ENCODE peak calls at places on chromosomes 11 and 22, in nine cellular contexts. E, G, O, Y, X, D, M, B and N are unnamed samples.

GRCh38 chr11:69201764-69202370 is 46.1 kb downstream of the SMIM38 start:
- DNase-seq in E (no peak), D (no peak), Y (no peak), X (no peak), G (no peak), O (peak), M (no peak), B (no peak), N (no peak)

GRCh38 chr22:44357962-44358553 is 45.3 kb upstream of the SHISAL1 start:
- DNase-seq in M (no peak), B (no peak), D (no peak), Y (no peak), G (no peak), O (peak), E (no peak), X (no peak), N (no peak)

GRCh38 chr11:19220903-19221682 is 19.3 kb upstream of the CSRP3 start:
- DNase-seq in M (no peak), B (no peak), D (no peak), E (no peak), X (no peak), Y (no peak), O (no peak), G (peak), N (no peak)

GRCh38 chr11:57597461-57597892 is at the start of gene SERPING1:
- DNase-seq in M (no peak), D (no peak), G (no peak), E (no peak), Y (no peak), O (no peak), B (no peak), X (no peak), N (no peak)

GRCh38 chr11:69440876-69441275 is 40.6 kb upstream of the LINC01488 start:
- DNase-seq in M (no peak), X (no peak), E (no peak), O (no peak), B (no peak), Y (no peak), G (no peak), D (no peak), N (no peak)

GRCh38 chr22:28813772-28814518 is 13.6 kb upstream of the XBP1 start:
- DNase-seq in X (peak), B (no peak), Y (no peak), D (no peak), O (no peak), G (no peak), M (no peak), E (peak), N (no peak)

GRCh38 chr11:117743121-117743815 is 53.7 kb downstream of the DSCAML1 start:
- DNase-seq in B (no peak), M (no peak), G (no peak), O (no peak), X (no peak), E (no peak), Y (no peak), D (no peak), N (peak)

GRCh38 chr11:60810151-60810550 is 25.0 kb downstream of the MS4A10 start:
- DNase-seq in Y (no peak), G (no peak), M (no peak), D (no peak), E (no peak), X (no peak), B (no peak), O (no peak), N (no peak)

GRCh38 chr11:65014146-65014960 is at the start of gene ARL2:
- DNase-seq in X (no peak), E (peak), M (no peak), Y (no peak), B (no peak), O (peak), G (no peak), D (peak), N (no peak)

GRCh38 chr11:1149545-1149944 is 8.2 kb upstream of the MUC5AC start:
- DNase-seq in B (no peak), X (no peak), O (no peak), E (no peak), G (no peak), M (no peak), Y (no peak), D (no peak), N (no peak)

GRCh38 chr11:7353100-7353499 is 101.4 kb downstream of the SYT9 start:
- DNase-seq in X (peak), O (peak), E (peak), M (peak), G (peak), D (peak), Y (peak), B (no peak), N (no peak)

GRCh38 chr11:126843096-126843495 is 157.5 kb downstream of the KIRREL3 start:
- DNase-seq in O (no peak), E (no peak), D (no peak), M (no peak), X (no peak), B (no peak), Y (no peak), G (no peak), N (no peak)

GRCh38 chr11:33258631-33259184 is 1.5 kb downstream of the HIPK3 start:
- DNase-seq in E (peak), M (no peak), X (no peak), O (no peak), D (no peak), G (peak), Y (no peak), B (no peak), N (no peak)

GRCh38 chr11:75474240-75474639 is 41.2 kb upstream of the KLHL35 start:
- DNase-seq in B (no peak), O (no peak), E (no peak), Y (no peak), D (no peak), X (peak), M (no peak), G (peak), N (no peak)

GRCh38 chr11:11010624-11011127 is 152.8 kb upstream of the ZBED5 start:
- DNase-seq in X (no peak), D (peak), B (no peak), M (peak), Y (no peak), G (peak), E (peak), O (peak), N (peak)

GRCh38 chr11:100719809-100720221 is 32.7 kb downstream of the ARHGAP42 start:
- DNase-seq in B (no peak), X (no peak), E (no peak), M (peak), O (peak), G (peak), D (peak), Y (no peak), N (no peak)

GRCh38 chr22:43854151-43854785 is 8.0 kb downstream of the SULT4A1 start:
- DNase-seq in X (no peak), D (no peak), B (no peak), Y (no peak), O (no peak), G (no peak), M (no peak), E (no peak), N (no peak)

GRCh38 chr22:29195964-29196666 is 9.6 kb upstream of the EMID1 start:
- DNase-seq in G (no peak), O (no peak), X (no peak), M (no peak), B (no peak), E (no peak), D (no peak), Y (no peak), N (peak)

GRCh38 chr11:416757-417621 is 2.2 kb upstream of the SIGIRR start:
- DNase-seq in X (peak), G (peak), B (peak), O (peak), D (no peak), E (no peak), M (no peak), Y (no peak), N (no peak)

GRCh38 chr11:95767498-95767897 is 22.1 kb downstream of the FAM76B start:
- DNase-seq in M (no peak), G (no peak), X (peak), E (no peak), Y (no peak), O (no peak), D (no peak), B (no peak), N (no peak)

GRCh38 chr11:74566386-74566960 is 25.9 kb upstream of the POLD3 start:
- DNase-seq in E (no peak), B (no peak), X (no peak), O (no peak), G (no peak), M (no peak), D (no peak), Y (no peak), N (no peak)

GRCh38 chr11:19661827-19662226 is 50.8 kb upstream of the NAV2 start:
- DNase-seq in D (no peak), B (no peak), X (no peak), G (no peak), M (no peak), E (no peak), Y (no peak), O (no peak), N (no peak)

GRCh38 chr11:80669620-80670019 is 1228.8 kb upstream of the TENM4 start:
- DNase-seq in M (no peak), D (no peak), O (no peak), B (no peak), E (no peak), Y (no peak), X (no peak), G (no peak), N (peak)

GRCh38 chr22:43829448-43829821 is 17.3 kb upstream of the EFCAB6 start:
- DNase-seq in B (no peak), G (no peak), X (no peak), Y (no peak), O (no peak), D (no peak), M (no peak), E (no peak), N (peak)

GRCh38 chr22:24429411-24430365 is 2.3 kb downstream of the ADORA2A start:
- DNase-seq in O (no peak), M (no peak), X (peak), D (no peak), E (no peak), G (peak), B (no peak), Y (no peak), N (peak)
- TF ChIP-seq MAX in O (no peak), M (no peak), X (no peak), D (no peak), E (no peak), G (no peak), B (no peak), Y (no peak), N (no peak)

GRCh38 chr22:35330258-35330861 is 30.7 kb downstream of the TOM1 start:
- DNase-seq in B (no peak), E (no peak), D (no peak), X (peak), G (peak), Y (no peak), M (no peak), O (no peak), N (no peak)
- TF ChIP-seq MAX in B (no peak), E (no peak), D (no peak), X (peak), G (peak), Y (no peak), M (no peak), O (no peak), N (peak)

DNA sequence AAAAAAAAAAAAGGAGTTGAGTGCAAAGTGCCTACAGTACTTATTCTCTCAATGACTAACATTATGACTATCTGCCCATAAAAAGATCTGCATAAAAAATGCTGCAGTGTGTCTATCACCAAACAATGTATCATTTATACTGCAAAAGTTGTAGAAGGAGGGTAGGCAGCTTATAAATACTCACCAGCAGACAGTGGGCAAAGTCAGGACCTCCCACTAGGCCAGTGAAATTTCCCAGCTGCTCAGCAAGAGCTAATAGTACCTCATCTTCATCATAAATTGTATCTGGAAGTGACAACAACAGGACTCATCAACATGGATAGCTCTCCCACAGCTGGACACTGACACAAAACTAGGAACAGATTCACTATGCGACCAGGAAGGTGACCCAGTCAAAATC is 1.6 kb downstream of the PPP2R1B start:
- DNase-seq in X (no peak), D (no peak), M (no peak), G (peak), Y (no peak), O (no peak), B (no peak), E (no peak), N (no peak)
- TF ChIP-seq MAX in X (no peak), D (no peak), M (no peak), G (no peak), Y (no peak), O (no peak), B (no peak), E (no peak), N (no peak)

GRCh38 chr22:37684803-37685615 is 1.1 kb upstream of the NOL12 start:
- DNase-seq in B (no peak), Y (no peak), O (no peak), G (no peak), E (peak), D (no peak), X (no peak), M (no peak), N (no peak)
- TF ChIP-seq MAX in B (no peak), Y (no peak), O (no peak), G (no peak), E (no peak), D (no peak), X (no peak), M (no peak), N (no peak)